ENCODE peak calls at places on chromosomes 2 and 18, in five cellular contexts. S is breast epithelium; I is psoas muscle; X is CD8-positive, alpha-beta memory T cell; U is effector memory CD4-positive, alpha-beta T cell. P is an unnamed sample.

GRCh38 chr18:66722671-66723070 is 118.8 kb upstream of the CDH19 start:
- DNase-seq in S (no peak), I (no peak), X (no peak), U (no peak), P (no peak)

GRCh38 chr2:146124741-146125140 is 1604.8 kb upstream of the ZEB2 start:
- DNase-seq in S (no peak), I (no peak), X (no peak), U (no peak), P (no peak)

GRCh38 chr2:236661064-236661761 is 91.6 kb downstream of the ACKR3 start:
- DNase-seq in S (no peak), I (no peak), X (no peak), U (no peak), P (no peak)

GRCh38 chr2:175807031-175807873 is 194.8 kb downstream of the LNPK start:
- DNase-seq in S (no peak), I (no peak), X (no peak), U (no peak), P (no peak)

GRCh38 chr18:59570101-59570875 is 126.9 kb downstream of the CCBE1 start:
- DNase-seq in S (no peak), I (no peak), X (no peak), U (no peak), P (no peak)

GRCh38 chr2:196169521-196169920 is 1.9 kb downstream of the STK17B start:
- DNase-seq in S (no peak), I (no peak), X (no peak), U (no peak), P (no peak)

GRCh38 chr2:163264376-163264775 is 425.8 kb upstream of the KCNH7 start:
- DNase-seq in S (no peak), I (no peak), X (no peak), U (no peak), P (no peak)

GRCh38 chr2:182228741-182229140 is 198.1 kb downstream of the PDE1A start:
- DNase-seq in S (no peak), I (no peak), X (no peak), U (no peak), P (no peak)

GRCh38 chr18:4454548-4455112 is 477 bp downstream of the DLGAP1 start:
- DNase-seq in S (no peak), I (peak; percentile 10), X (no peak), U (no peak), P (no peak)

GRCh38 chr2:219120082-219120481 is 40.5 kb downstream of the NHEJ1 start:
- DNase-seq in S (no peak), I (no peak), X (no peak), U (no peak), P (no peak)

GRCh38 chr18:13823707-13824395 is at the start of gene MC5R:
- DNase-seq in S (no peak), I (peak; percentile 65), X (peak; percentile 74), U (peak; percentile 31), P (peak; percentile 61)

GRCh38 chr2:72607189-72607588 is 218.6 kb downstream of the EXOC6B start:
- DNase-seq in S (no peak), I (no peak), X (no peak), U (no peak), P (no peak)
- H3K4me3 ChIP-seq in S (no peak overlapping the region), I (no peak overlapping the region), X (no peak overlapping the region), U (no peak overlapping the region), P (no peak overlapping the region)

DNA sequence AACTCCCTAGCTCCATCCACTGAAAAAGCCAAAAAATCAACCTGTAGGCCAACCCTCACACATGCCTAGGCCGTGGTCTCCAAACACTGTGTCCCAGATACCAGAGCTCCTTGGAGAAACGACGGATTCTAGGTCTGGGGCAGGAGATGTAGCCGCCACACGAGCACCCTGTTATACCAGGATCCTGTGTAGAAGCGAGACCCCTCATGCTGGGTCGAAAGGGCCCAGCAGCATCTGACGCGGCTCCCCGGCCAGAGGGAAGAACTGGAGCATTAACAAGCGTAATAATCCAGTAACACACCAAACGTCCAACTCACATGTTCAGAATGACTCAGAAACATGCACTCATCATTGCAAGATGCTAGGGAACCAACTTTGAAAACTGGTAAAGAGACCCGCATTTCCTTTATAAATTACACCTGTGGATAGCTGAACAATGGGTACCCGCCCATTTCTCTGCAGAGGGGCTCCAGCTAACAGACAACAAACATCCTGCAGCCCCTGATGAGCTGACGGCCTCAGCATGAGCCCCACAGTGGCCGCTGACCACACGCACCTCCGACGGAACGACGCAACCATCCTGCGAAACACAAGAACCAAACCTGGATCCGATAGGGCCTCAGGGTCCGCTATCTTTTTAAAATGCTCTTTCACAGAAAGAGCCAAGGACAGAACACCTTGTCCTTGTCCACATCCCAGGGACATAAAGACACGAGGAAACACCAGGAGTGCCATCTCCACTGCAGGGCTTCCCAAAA is 14.2 kb downstream of the SLC66A2 start:
- DNase-seq in S (peak; percentile 19), I (no peak), X (no peak), U (no peak), P (no peak)
- H3K36me3 ChIP-seq in S (no peaks in the 10 kb centered on the region), I (peaks cover 13% of the 10 kb centered on the region), X (peaks cover 2% of the 10 kb centered on the region), U (peaks cover 43% of the 10 kb centered on the region), P (peaks cover 12% of the 10 kb centered on the region)

DNA sequence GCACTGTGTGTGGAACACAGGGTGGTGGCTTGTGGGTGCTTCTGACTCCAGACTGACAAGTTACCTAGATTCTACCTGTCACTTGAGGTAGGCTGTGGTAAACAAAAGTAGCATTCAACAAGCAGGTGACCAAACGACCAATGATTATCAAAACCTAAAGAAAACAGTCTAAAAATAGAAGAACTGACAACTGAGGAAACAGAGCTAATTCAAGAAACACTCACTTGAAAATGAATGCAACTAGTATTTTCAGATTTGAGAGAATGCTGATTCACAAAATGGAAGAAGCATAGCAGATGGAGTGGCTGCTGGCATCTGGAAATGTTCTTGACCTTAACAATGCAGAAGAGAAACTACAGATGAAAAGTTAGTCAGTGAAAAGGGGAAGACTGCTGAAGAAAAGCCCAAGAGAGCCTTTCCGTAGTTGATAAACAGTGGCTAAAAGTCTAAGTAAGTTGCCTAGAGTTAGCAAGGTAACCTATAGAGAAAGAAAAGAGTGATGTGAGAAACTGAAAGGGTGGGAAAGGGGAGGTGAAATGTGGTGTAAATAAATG is 170.4 kb downstream of the NCK2 start:
- DNase-seq in S (no peak), I (no peak), X (no peak), U (no peak), P (no peak)
- H3K9me3 ChIP-seq in S (peaks cover 18% of the 10 kb centered on the region), I (peaks cover 12% of the 10 kb centered on the region), X (peaks cover 11% of the 10 kb centered on the region), U (peaks cover 5% of the 10 kb centered on the region), P (no peaks in the 10 kb centered on the region)

GRCh38 chr18:79624356-79624961 is 55.1 kb upstream of the CTDP1 start:
- DNase-seq in S (no peak), I (no peak), X (no peak), U (no peak), P (no peak)
- H3K4me3 ChIP-seq in S (no peak overlapping the region), I (no peak overlapping the region), X (no peak overlapping the region), U (no peak overlapping the region), P (no peak overlapping the region)

DNA sequence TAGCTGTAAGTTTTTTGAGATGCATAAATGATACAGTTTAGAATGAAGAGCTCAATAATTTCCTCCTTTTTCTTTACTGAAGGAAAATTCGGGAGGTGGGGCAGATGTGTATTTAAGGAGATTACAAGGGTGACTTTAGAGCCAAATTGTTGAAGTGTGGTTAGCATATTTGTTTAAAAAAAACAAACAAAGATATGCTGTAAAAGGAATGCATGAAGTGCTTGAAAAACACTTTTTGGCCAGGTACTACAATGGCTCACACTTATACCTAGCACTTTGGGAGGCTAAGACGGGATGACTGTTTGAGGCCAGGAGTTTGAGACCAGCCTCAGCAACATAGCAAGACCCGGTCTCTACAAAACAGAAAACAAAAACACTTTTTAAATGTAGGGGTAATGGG is 38.4 kb downstream of the CD302 start:
- DNase-seq in S (no peak), I (no peak), X (no peak), U (no peak), P (no peak)
- H3K36me3 ChIP-seq in S (no peaks in the 10 kb centered on the region), I (peaks cover 94% of the 10 kb centered on the region), X (peaks cover 14% of the 10 kb centered on the region), U (peaks cover 55% of the 10 kb centered on the region), P (peaks cover 43% of the 10 kb centered on the region)

DNA sequence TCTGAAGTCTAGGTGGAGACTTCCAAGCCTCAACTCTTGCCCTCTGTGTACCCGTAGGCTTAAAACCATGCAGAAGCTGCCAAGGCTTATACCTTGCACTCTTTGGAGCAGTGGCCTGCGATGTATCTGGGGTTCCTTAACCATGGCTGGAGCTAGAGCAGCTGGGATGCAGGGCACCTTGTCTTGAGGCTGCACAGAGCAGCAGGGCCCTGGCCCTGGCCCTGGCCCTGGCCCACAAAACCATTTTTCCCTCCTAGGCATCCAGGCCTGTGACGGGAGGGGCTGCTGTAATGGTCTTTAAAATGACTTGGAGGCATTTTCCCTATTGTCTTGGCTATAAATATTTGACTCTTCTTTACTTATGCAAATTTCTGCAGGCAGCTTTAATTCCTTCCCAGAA is 19.2 kb downstream of the SERPINB4 start:
- DNase-seq in S (no peak), I (no peak), X (no peak), U (no peak), P (no peak)
- H3K9me3 ChIP-seq in S (peaks cover 21% of the 10 kb centered on the region), I (no peaks in the 10 kb centered on the region), X (peaks cover 6% of the 10 kb centered on the region), U (peaks cover 6% of the 10 kb centered on the region), P (no peaks in the 10 kb centered on the region)

DNA sequence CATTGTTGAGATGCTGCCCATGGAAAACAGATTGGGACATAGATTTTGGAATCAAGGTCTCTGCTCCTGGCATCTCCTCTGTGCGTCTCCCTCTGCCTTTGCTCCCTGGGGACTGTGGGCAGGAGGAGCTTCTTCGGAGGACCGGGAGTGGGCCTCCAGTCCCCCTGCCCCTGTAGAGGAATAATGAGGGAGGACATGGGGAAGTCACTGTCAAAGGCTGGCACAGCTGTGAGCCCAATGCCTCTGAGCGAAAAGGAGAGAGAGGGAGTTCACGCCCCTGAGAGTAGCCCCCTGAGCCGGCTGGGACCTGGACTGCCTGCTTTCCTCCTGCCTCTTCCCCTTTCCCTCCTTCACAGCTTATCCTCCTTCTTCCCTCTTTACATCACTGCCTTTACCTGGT is 195.0 kb downstream of the LOXHD1 start:
- DNase-seq in S (no peak), I (no peak), X (no peak), U (no peak), P (no peak)
- H3K4me3 ChIP-seq in S (no peak overlapping the region), I (no peak overlapping the region), X (no peak overlapping the region), U (no peak overlapping the region), P (no peak overlapping the region)

GRCh38 chr18:74507927-74508326 is 11.8 kb downstream of the CNDP2 start:
- DNase-seq in S (no peak), I (no peak), X (no peak), U (no peak), P (no peak)
- H3K36me3 ChIP-seq in S (no peaks in the 10 kb centered on the region), I (peaks cover 98% of the 10 kb centered on the region), X (peaks cover 59% of the 10 kb centered on the region), U (peaks cover 84% of the 10 kb centered on the region), P (peaks cover 88% of the 10 kb centered on the region)